ENCODE peak calls at places on chromosome 19, in four cellular contexts. I is upper lobe of left lung, C is Karpas-422, R is heart right ventricle. H is an unnamed sample. For H3K9me3, the result is how much of the 10 kb centered on the place peaks cover.

GRCh38 chr19:1159864-1160595 is 14.0 kb downstream of the SBNO2 start:
- DNase-seq in I (no peak), C (no peak), R (peak), H (no peak)

GRCh38 chr19:4443188-4443587 is 14.4 kb downstream of the UBXN6 start:
- DNase-seq in I (no peak), C (no peak), R (no peak), H (no peak)

GRCh38 chr19:4831351-4832340 is at the start of gene TICAM1:
- DNase-seq in I (peak), C (peak), R (peak), H (peak)

GRCh38 chr19:31562916-31563626 is 213.8 kb upstream of the TSHZ3 start:
- DNase-seq in I (no peak), C (no peak), R (no peak), H (no peak)

GRCh38 chr19:41936416-41936850 is 8.2 kb upstream of the ERFL start:
- DNase-seq in I (no peak), C (no peak), R (no peak), H (no peak)

GRCh38 chr19:39247701-39248664 is 673 bp downstream of the IFNL4 start:
- DNase-seq in I (no peak), C (no peak), R (no peak), H (no peak)

GRCh38 chr19:58577581-58578429 is 4.7 kb upstream of the MZF1 start:
- DNase-seq in I (peak), C (peak), R (no peak), H (no peak)

GRCh38 chr19:35166100-35167063 is 11.8 kb downstream of the FXYD5 start:
- DNase-seq in I (no peak), C (no peak), R (no peak), H (no peak)

GRCh38 chr19:8208119-8208709 is 956 bp upstream of the CERS4 start:
- DNase-seq in I (peak), C (no peak), R (peak), H (no peak)

GRCh38 chr19:54206030-54206830 is 5.6 kb downstream of the RPS9 start:
- DNase-seq in I (no peak), C (peak), R (no peak), H (no peak)

GRCh38 chr19:16417660-16418596 is 53.8 kb downstream of the EPS15L1 start:
- DNase-seq in I (peak), C (peak), R (peak), H (peak)

GRCh38 chr19:8396563-8397203 is 6.5 kb downstream of the RAB11B start:
- DNase-seq in I (peak), C (peak), R (peak), H (peak)

GRCh38 chr19:8615813-8616596 is 5.5 kb upstream of the ADAMTS10 start:
- DNase-seq in I (peak), C (peak), R (peak), H (peak)

GRCh38 chr19:18390075-18390909 is 4.3 kb downstream of the GDF15 start:
- DNase-seq in I (no peak), C (no peak), R (no peak), H (no peak)
- H3K27ac ChIP-seq in I (no peak), C (no peak), R (no peak), H (no peak)

DNA sequence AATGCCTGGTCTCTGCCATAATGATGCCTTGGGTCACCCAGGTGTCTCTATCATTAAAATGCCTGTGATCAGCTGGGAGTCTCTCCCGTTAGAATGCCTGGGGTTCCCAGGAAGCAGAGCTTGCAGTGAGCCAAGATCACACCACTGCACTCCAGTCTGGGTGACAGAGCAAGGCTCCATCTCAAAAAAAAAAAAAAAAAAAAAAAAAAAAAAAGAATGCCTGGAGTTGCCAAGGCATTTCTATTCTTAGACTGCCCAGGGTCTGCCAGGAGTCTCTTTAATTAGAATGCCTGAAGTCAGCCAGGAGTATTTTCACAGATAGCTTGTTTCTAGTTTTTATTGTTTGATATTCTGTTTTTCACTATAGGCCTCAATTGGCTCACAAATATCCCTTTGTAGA is 1552.5 kb downstream of the UQCRFS1 start:
- DNase-seq in I (no peak), C (no peak), R (no peak), H (no peak)
- H3K9me3 ChIP-seq in I (under half), C (under half), R (under half), H (under half)

GRCh38 chr19:3360494-3361383 is 5.6 kb upstream of the NFIC start:
- DNase-seq in I (peak), C (peak), R (peak), H (peak)
- H3K27ac ChIP-seq in I (peak), C (no peak), R (peak), H (peak)

GRCh38 chr19:19711306-19711933 is 21.5 kb downstream of the ZNF14 start:
- DNase-seq in I (no peak), C (peak), R (no peak), H (no peak)
- H3K9me3 ChIP-seq in I (half or more), C (half or more), R (half or more), H (half or more)

GRCh38 chr19:10763399-10763798 is 45.5 kb downstream of the DNM2 start:
- DNase-seq in I (no peak), C (no peak), R (no peak), H (no peak)
- H3K27ac ChIP-seq in I (peak), C (no peak), R (peak), H (no peak)

GRCh38 chr19:28687296-28687695 is 525.7 kb downstream of the UQCRFS1 start:
- DNase-seq in I (no peak), C (no peak), R (no peak), H (no peak)
- H3K9me3 ChIP-seq in I (under half), C (under half), R (under half), H (under half)

GRCh38 chr19:17590780-17591688 is 35.6 kb downstream of the COLGALT1 start:
- DNase-seq in I (no peak), C (no peak), R (no peak), H (no peak)
- H3K27ac ChIP-seq in I (no peak), C (no peak), R (no peak), H (no peak)

GRCh38 chr19:29544656-29545360 is 19.0 kb downstream of the VSTM2B start:
- DNase-seq in I (peak), C (no peak), R (no peak), H (no peak)
- H3K9me3 ChIP-seq in I (under half), C (under half), R (under half), H (under half)

DNA sequence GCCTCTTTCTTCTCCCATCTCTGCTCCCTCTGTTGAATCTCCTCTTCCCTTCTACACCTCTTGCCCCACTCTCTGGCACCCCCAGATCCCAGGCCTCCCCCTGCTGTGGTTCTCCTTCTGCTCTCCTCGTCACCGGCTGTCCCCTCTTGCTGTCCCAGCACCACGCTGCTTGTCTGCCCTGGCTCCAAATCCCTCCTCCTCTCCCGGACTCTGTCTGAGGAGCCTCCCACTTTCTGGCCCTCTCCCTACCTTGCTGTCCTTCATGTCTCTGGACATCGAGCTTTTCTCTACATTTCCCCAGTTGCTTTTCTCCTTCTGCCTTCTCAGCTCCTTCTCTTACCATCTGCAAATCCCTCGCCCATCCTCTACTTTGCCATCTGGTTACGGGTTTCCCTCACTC is 1.3 kb downstream of the ZNF347 start:
- DNase-seq in I (no peak), C (no peak), R (no peak), H (no peak)
- H3K27ac ChIP-seq in I (peak), C (peak), R (peak), H (peak)